ENCODE peak calls at places on chromosome 13, in four cellular contexts. K is GM12878, M is HEK293T, T is HepG2. Q is an unnamed sample.

GRCh38 chr13:20492641-20493040 is 33.0 kb downstream of the CRYL1 start:
- DNase-seq in K (no peak), M (no peak), T (peak), Q (peak)

GRCh38 chr13:71727036-71727435 is 140.0 kb downstream of the DACH1 start:
- DNase-seq in K (no peak), M (no peak), T (no peak), Q (no peak)

GRCh38 chr13:111480976-111481375 is 160.5 kb downstream of the TEX29 start:
- DNase-seq in K (no peak), M (no peak), T (no peak), Q (no peak)

GRCh38 chr13:46866150-46866549 is 30.7 kb downstream of the HTR2A start:
- DNase-seq in K (no peak), M (peak), T (peak), Q (no peak)

GRCh38 chr13:102039264-102039663 is 362.6 kb downstream of the FGF14 start:
- DNase-seq in K (no peak), M (no peak), T (no peak), Q (no peak)

GRCh38 chr13:86051134-86052103 is 252.2 kb upstream of the SLITRK6 start:
- DNase-seq in K (no peak), M (no peak), T (no peak), Q (no peak)

GRCh38 chr13:108586826-108587225 is 42.6 kb upstream of the MYO16 start:
- DNase-seq in K (no peak), M (no peak), T (no peak), Q (no peak)

GRCh38 chr13:52455677-52456041 is 381 bp downstream of the CKAP2 start:
- DNase-seq in K (no peak), M (peak), T (peak), Q (peak)

GRCh38 chr13:111911754-111912452 is 155.0 kb upstream of the SOX1 start:
- DNase-seq in K (no peak), M (no peak), T (no peak), Q (no peak)

GRCh38 chr13:95553614-95554385 is 1.3 kb downstream of the CLDN10 start:
- DNase-seq in K (no peak), M (no peak), T (no peak), Q (no peak)

GRCh38 chr13:43303040-43303729 is 279.8 kb downstream of the DNAJC15 start:
- DNase-seq in K (no peak), M (peak), T (peak), Q (no peak)

GRCh38 chr13:107331359-107331758 is 763.4 kb upstream of the ARGLU1 start:
- DNase-seq in K (no peak), M (no peak), T (no peak), Q (no peak)

GRCh38 chr13:60134376-60134775 is 29.4 kb downstream of the DIAPH3 start:
- DNase-seq in K (no peak), M (no peak), T (no peak), Q (no peak)

GRCh38 chr13:59542303-59542702 is 621.4 kb downstream of the DIAPH3 start:
- DNase-seq in K (no peak), M (no peak), T (no peak), Q (no peak)

GRCh38 chr13:27622102-27622820 is 569 bp downstream of the POLR1D start:
- DNase-seq in K (no peak), M (no peak), T (peak), Q (no peak)

GRCh38 chr13:73258396-73258795 is 199.6 kb downstream of the KLF5 start:
- DNase-seq in K (no peak), M (no peak), T (no peak), Q (no peak)

GRCh38 chr13:76266566-76266965 is 619.6 kb downstream of the KCTD12 start:
- DNase-seq in K (no peak), M (no peak), T (no peak), Q (no peak)

GRCh38 chr13:91709180-91709579 is 310.8 kb downstream of the GPC5 start:
- DNase-seq in K (no peak), M (no peak), T (no peak), Q (no peak)
- TF ChIP-seq FOXK2 in K (no peak), M (no peak), T (no peak), Q (no peak)

GRCh38 chr13:24135674-24136300 is 24.7 kb upstream of the SPATA13 start:
- DNase-seq in K (no peak), M (no peak), T (no peak), Q (no peak)
- TF ChIP-seq FOXK2 in K (no peak), M (no peak), T (no peak), Q (no peak)

GRCh38 chr13:109941951-109942350 is 155.6 kb upstream of the IRS2 start:
- DNase-seq in K (no peak), M (no peak), T (no peak), Q (no peak)

GRCh38 chr13:109941221-109941620 is 154.8 kb upstream of the IRS2 start:
- DNase-seq in K (no peak), M (no peak), T (no peak), Q (no peak)

GRCh38 chr13:109949395-109949794 is 163.0 kb upstream of the IRS2 start:
- DNase-seq in K (no peak), M (no peak), T (no peak), Q (no peak)

GRCh38 chr13:109940637-109941036 is 154.3 kb upstream of the IRS2 start:
- DNase-seq in K (no peak), M (no peak), T (no peak), Q (no peak)

DNA sequence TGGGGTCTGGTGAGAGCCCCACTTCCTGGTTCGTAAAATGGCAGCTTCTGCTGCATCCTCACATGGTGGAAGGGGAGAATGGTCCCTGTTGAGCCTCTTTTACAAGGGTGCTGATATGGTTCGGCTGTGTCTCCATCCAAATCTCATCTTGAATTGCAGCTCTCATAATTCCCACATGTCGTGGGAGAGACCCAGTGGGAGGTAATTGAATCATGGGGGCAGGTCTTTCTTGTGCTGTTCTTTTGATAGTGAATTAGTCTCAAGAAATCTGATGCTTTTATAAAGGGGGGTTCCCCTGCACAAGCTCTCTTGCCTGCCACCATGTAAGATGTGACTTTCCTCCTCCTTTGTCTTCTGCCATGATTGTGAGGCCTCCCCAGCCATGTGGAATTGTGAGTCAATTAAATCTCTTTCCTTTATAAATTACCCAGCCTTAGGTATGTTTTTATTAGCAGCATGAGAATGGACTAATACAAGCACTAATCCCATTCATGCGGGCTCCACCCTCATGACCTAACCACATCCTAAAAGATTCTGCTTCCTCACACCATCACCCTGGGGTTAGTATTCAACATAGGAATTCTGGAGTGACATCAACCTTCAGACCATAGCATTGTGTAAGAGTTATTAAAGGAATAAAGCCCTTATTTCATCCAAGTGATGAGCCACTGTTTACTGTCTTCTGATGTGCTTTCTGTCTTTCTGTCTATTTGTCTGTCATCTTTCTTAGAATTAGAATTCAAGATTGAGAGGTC is 159.0 kb upstream of the IRS2 start:
- DNase-seq in K (no peak), M (no peak), T (no peak), Q (no peak)
- TF ChIP-seq FOXK2 in K (no peak), M (no peak), T (no peak), Q (no peak)

GRCh38 chr13:30340367-30341184 is 33.2 kb upstream of the KATNAL1 start:
- DNase-seq in K (no peak), M (no peak), T (no peak), Q (peak)
- TF ChIP-seq FOXK2 in K (no peak), M (no peak), T (no peak), Q (no peak)

GRCh38 chr13:98222081-98222554 is 45.0 kb upstream of the RNF113B start:
- DNase-seq in K (no peak), M (no peak), T (no peak), Q (no peak)
- TF ChIP-seq FOXK2 in K (no peak), M (no peak), T (no peak), Q (no peak)

GRCh38 chr13:25738342-25738771 is 313.5 kb downstream of the SHISA2 start:
- DNase-seq in K (no peak), M (no peak), T (no peak), Q (no peak)

GRCh38 chr13:25742220-25742619 is 309.6 kb downstream of the SHISA2 start:
- DNase-seq in K (no peak), M (no peak), T (no peak), Q (no peak)

GRCh38 chr13:25743426-25743825 is 308.4 kb downstream of the SHISA2 start:
- DNase-seq in K (no peak), M (no peak), T (no peak), Q (no peak)

GRCh38 chr13:25741796-25742195 is 310.0 kb downstream of the SHISA2 start:
- DNase-seq in K (no peak), M (no peak), T (no peak), Q (no peak)

GRCh38 chr13:25738797-25739196 is 313.0 kb downstream of the SHISA2 start:
- DNase-seq in K (no peak), M (no peak), T (no peak), Q (no peak)
- TF ChIP-seq FOXK2 in K (no peak), M (no peak), T (no peak), Q (no peak)